ENCODE peak calls at places on chromosomes 16 and 17, in four cellular contexts. Q is cardiac muscle cell, V is GM23338, R is cardiac fibroblast. U is an unnamed sample.

GRCh38 chr17:8038954-8039610 is at the start of gene ALOX15B:
- DNase-seq in V (peak), R (no peak), Q (no peak), U (no peak)

GRCh38 chr16:74743668-74744299 is 30.8 kb downstream of the FA2H start:
- DNase-seq in Q (no peak), V (no peak), R (peak), U (peak)

GRCh38 chr16:85683363-85683762 is 5.4 kb downstream of the GINS2 start:
- DNase-seq in V (no peak), R (no peak), Q (no peak), U (peak)

GRCh38 chr17:76485569-76485968 is 15.7 kb downstream of the RHBDF2 start:
- DNase-seq in R (peak), Q (no peak), V (no peak), U (no peak)

GRCh38 chr17:58302919-58303551 is 22.3 kb upstream of the MPO start:
- DNase-seq in Q (no peak), R (no peak), V (no peak), U (no peak)

GRCh38 chr17:55285340-55286301 is 20.9 kb downstream of the HLF start:
- DNase-seq in R (peak), V (no peak), Q (peak), U (no peak)

GRCh38 chr16:6206080-6206479 is 1108.5 kb upstream of the EEF2KMT start:
- DNase-seq in V (peak), Q (no peak), R (no peak), U (no peak)

GRCh38 chr16:5056347-5056746 is 9.4 kb downstream of the C16orf89 start:
- DNase-seq in V (peak), R (peak), Q (peak), U (peak)

GRCh38 chr17:81150379-81151038 is 14.8 kb upstream of the PVALEF start:
- DNase-seq in V (no peak), Q (no peak), R (peak), U (peak)

GRCh38 chr17:45782889-45783592 is 1.1 kb upstream of the CRHR1 start:
- DNase-seq in Q (peak), V (peak), R (no peak), U (no peak)

DNA sequence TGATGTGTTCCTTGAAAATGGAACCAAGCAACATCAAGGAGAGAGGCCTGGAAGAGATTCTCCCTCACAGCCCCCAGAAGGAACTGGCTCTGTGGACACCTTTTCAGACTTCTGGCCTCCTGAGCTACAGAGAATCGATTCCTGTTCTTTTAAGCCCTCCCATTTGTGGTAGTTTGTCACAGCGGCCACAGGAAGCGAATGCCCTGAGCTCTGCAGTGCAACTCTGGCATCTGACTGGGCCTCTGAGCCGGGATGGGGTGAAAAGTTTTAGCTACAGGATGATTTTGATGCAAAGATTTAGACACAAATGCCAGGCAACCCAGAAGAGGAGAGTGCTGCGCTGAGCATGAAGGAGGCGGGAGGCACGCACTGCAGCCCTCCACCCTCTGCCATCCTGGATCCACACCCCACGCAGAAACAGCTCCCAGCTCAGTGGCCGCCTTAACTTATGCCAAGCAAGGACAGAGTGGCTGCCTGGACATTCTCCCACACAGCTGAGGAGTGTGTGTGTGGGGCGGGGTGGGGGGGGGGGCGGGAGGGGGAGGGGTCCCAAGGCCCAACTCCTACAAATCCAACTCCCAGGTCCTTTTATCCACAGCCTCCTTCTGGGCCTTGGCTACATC is 2.2 kb downstream of the TIMP2 start:
- DNase-seq in Q (no peak), V (no peak), R (no peak), U (no peak)
- H3K4me3 ChIP-seq in Q (no peak), V (peak), R (peak), U (peak)

GRCh38 chr17:43645765-43646481 is 15.8 kb downstream of the MEOX1 start:
- DNase-seq in R (peak), V (peak), Q (no peak), U (peak)
- H3K4me3 ChIP-seq in R (no peak), V (peak), Q (no peak), U (peak)

GRCh38 chr17:73613947-73614655 is 30.1 kb downstream of the SDK2 start:
- DNase-seq in R (no peak), Q (peak), V (peak), U (no peak)
- H3K4me3 ChIP-seq in R (no peak), Q (peak), V (peak), U (no peak)

GRCh38 chr16:71933913-71934696 is 38.8 kb downstream of the IST1 start:
- DNase-seq in Q (no peak), V (no peak), R (peak), U (no peak)
- H3K4me3 ChIP-seq in Q (no peak), V (no peak), R (no peak), U (no peak)

GRCh38 chr16:10840703-10841102 is 22.1 kb upstream of the TVP23A start:
- DNase-seq in R (no peak), V (no peak), Q (no peak), U (peak)
- H3K4me3 ChIP-seq in R (no peak), V (no peak), Q (no peak), U (no peak)

DNA sequence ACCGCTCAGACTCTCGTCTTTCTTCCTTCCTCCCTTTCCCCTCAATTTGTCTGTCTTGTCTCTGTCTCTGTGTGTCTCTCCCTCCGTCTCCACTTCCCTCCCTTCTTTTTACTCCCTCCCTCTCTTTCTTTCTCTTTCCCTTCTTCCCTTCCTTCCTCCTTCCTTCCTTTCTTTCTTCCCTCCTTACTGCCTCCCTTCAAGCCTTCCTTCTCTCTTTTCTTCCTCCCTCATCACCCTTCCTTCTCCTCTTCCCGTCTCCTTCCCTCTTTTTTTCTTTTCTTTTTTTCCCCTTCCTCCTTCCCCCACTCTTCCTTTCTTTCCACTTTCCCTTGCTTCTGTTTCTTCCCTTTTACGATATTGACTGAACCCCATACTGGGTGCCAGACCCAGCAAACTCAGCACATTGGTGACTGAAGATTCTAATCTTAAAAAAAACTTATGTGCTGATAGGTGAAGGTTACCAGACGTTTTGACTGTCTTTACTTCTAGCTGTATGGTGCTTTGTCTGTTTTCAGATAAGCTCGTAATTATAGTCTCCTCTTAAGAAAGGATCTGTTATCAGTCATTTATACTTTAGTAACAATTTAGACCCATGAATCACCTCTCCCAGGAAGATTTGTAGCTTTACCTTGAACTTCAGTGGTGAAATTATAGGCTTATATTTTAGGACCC is 481 bp upstream of the BRD7 start:
- DNase-seq in R (no peak), V (no peak), Q (no peak), U (no peak)
- H3K4me3 ChIP-seq in R (peak), V (peak), Q (peak), U (peak)

GRCh38 chr17:5092139-5093010 is 14.1 kb downstream of the ZFP3 start:
- DNase-seq in R (no peak), V (no peak), Q (no peak), U (no peak)

GRCh38 chr17:5100832-5101231 is 10.8 kb downstream of the ZNF232 start:
- DNase-seq in V (no peak), R (no peak), Q (no peak), U (no peak)

GRCh38 chr17:5099271-5099670 is 12.4 kb downstream of the ZNF232 start:
- DNase-seq in V (peak), Q (no peak), R (no peak), U (no peak)

GRCh38 chr17:5097101-5097834 is 14.4 kb downstream of the ZNF232 start:
- DNase-seq in Q (peak), V (peak), R (no peak), U (peak)
- H3K4me3 ChIP-seq in Q (peak), V (peak), R (no peak), U (peak)